ENCODE peak calls at places on chromosomes 5 and 9, in eight cellular contexts. F is kidney epithelial cell; M is heart left ventricle; V is SJSA1; Z is CD8-positive, alpha-beta memory T cell; O is pancreas; Q is OCI-LY7; G is prostate gland. H is an unnamed sample.

GRCh38 chr5:144427871-144428270 is 257.2 kb downstream of the KCTD16 start:
- DNase-seq in F (no peak), M (no peak), V (no peak), Z (no peak), O (no peak), Q (no peak), G (no peak), H (no peak)

GRCh38 chr5:128470663-128471062 is 67.4 kb downstream of the FBN2 start:
- DNase-seq in F (no peak), M (no peak), V (no peak), Z (no peak), O (no peak), Q (no peak), G (no peak), H (no peak)

GRCh38 chr9:107819772-107820171 is 330.2 kb upstream of the KLF4 start:
- DNase-seq in F (no peak), M (no peak), V (no peak), Z (no peak), O (no peak), Q (no peak), G (peak), H (peak)

GRCh38 chr9:137428841-137429545 is 5.8 kb downstream of the NOXA1 start:
- DNase-seq in F (no peak), M (no peak), V (no peak), Z (no peak), O (no peak), Q (no peak), G (no peak), H (peak)

GRCh38 chr9:89440951-89441654 is 56.8 kb downstream of the SEMA4D start:
- DNase-seq in F (no peak), M (no peak), V (no peak), Z (no peak), O (no peak), Q (no peak), G (peak), H (peak)

GRCh38 chr9:120410925-120411501 is 169.0 kb downstream of the CDK5RAP2 start:
- DNase-seq in F (no peak), M (peak), V (no peak), Z (no peak), O (no peak), Q (no peak), G (no peak), H (no peak)

GRCh38 chr9:693460-694390 is 147.8 kb upstream of the DMRT1 start:
- DNase-seq in F (no peak), M (peak), V (peak), Z (no peak), O (no peak), Q (no peak), G (peak), H (no peak)

GRCh38 chr9:69264526-69264925 is 60.5 kb upstream of the ENTREP1 start:
- DNase-seq in F (no peak), M (no peak), V (no peak), Z (no peak), O (no peak), Q (no peak), G (no peak), H (no peak)

GRCh38 chr9:91560301-91560700 is 136.7 kb upstream of the NFIL3 start:
- DNase-seq in F (peak), M (no peak), V (no peak), Z (no peak), O (no peak), Q (no peak), G (no peak), H (no peak)

GRCh38 chr9:101376117-101376866 is 8.5 kb downstream of the BAAT start:
- DNase-seq in F (no peak), M (peak), V (peak), Z (no peak), O (no peak), Q (no peak), G (no peak), H (no peak)

GRCh38 chr5:126995689-126996088 is 34.7 kb downstream of the MARCHF3 start:
- DNase-seq in F (no peak), M (no peak), V (no peak), Z (no peak), O (no peak), Q (no peak), G (no peak), H (no peak)

GRCh38 chr5:176429972-176430371 is 13.6 kb upstream of the CLTB start:
- DNase-seq in F (no peak), M (no peak), V (no peak), Z (no peak), O (no peak), Q (peak), G (no peak), H (no peak)

GRCh38 chr9:77450093-77450475 is 198.0 kb downstream of the GNA14 start:
- DNase-seq in F (no peak), M (no peak), V (no peak), Z (no peak), O (no peak), Q (no peak), G (no peak), H (no peak)

GRCh38 chr5:142821733-142822487 is 51.7 kb downstream of the ARHGAP26 start:
- DNase-seq in F (peak), M (no peak), V (peak), Z (no peak), O (no peak), Q (no peak), G (no peak), H (no peak)

GRCh38 chr5:159878988-159879471 is 37.3 kb upstream of the ADRA1B start:
- DNase-seq in F (no peak), M (peak), V (peak), Z (no peak), O (peak), Q (no peak), G (no peak), H (peak)

GRCh38 chr9:99085949-99086948 is 18.7 kb upstream of the TGFBR1 start:
- DNase-seq in F (no peak), M (peak), V (peak), Z (no peak), O (no peak), Q (no peak), G (no peak), H (no peak)

GRCh38 chr9:20295555-20295954 is 326.7 kb downstream of the MLLT3 start:
- DNase-seq in F (no peak), M (no peak), V (no peak), Z (no peak), O (no peak), Q (no peak), G (no peak), H (no peak)

GRCh38 chr5:66324357-66324756 is 180.3 kb downstream of the SREK1 start:
- DNase-seq in F (no peak), M (peak), V (no peak), Z (no peak), O (peak), Q (no peak), G (no peak), H (peak)

GRCh38 chr5:67809589-67809988 is 406.0 kb upstream of the PIK3R1 start:
- DNase-seq in F (no peak), M (no peak), V (no peak), Z (peak), O (no peak), Q (no peak), G (no peak), H (no peak)

GRCh38 chr5:26259081-26259480 is 779.3 kb downstream of the CDH9 start:
- DNase-seq in F (no peak), M (no peak), V (no peak), Z (no peak), O (no peak), Q (no peak), G (no peak), H (no peak)

GRCh38 chr5:150618188-150618587 is 22.3 kb upstream of the SYNPO start:
- DNase-seq in F (no peak), M (peak), V (no peak), Z (no peak), O (no peak), Q (no peak), G (no peak), H (peak)

GRCh38 chr5:150614651-150615040 is 25.8 kb upstream of the SYNPO start:
- DNase-seq in F (no peak), M (no peak), V (no peak), Z (no peak), O (no peak), Q (no peak), G (no peak), H (no peak)

GRCh38 chr5:150616024-150616470 is 24.4 kb upstream of the SYNPO start:
- DNase-seq in F (no peak), M (peak), V (no peak), Z (no peak), O (peak), Q (no peak), G (no peak), H (peak)

GRCh38 chr5:150615141-150615699 is 25.2 kb upstream of the SYNPO start:
- DNase-seq in F (no peak), M (peak), V (no peak), Z (no peak), O (peak), Q (no peak), G (peak), H (peak)

GRCh38 chr5:150616506-150616905 is 24.0 kb upstream of the SYNPO start:
- DNase-seq in F (no peak), M (no peak), V (no peak), Z (no peak), O (no peak), Q (no peak), G (no peak), H (no peak)
- H3K4me3 ChIP-seq in F (no peak), M (no peak), V (no peak), Z (no peak), O (no peak), Q (no peak), G (no peak), H (no peak)

DNA sequence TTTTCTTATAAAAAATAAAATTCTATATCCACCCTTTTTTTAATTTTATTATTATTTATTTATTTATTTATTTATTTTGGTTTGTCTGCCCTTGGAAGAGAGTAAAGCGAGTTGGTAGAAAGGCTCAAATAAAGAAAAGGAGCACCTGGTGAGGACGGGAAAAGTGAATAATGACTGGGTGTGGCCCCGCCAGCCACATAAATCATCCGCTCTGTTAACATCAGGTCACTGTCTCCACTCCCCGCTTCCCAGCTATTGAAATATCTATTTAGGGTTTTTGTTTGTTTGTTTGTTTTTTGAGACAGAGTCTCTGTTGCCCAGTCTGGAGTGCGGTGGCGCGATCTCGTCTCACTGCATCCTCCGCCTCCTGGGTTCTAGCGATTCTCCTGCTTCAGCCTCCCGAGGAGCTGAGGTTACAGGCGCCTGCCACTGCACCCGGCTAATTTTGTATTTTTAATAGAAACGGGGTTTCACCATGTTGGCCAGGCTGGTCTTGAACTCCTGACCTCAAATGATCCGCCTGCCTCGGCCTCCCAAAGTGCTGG is 844 bp downstream of the POLR3G start:
- DNase-seq in F (no peak), M (no peak), V (no peak), Z (no peak), O (no peak), Q (no peak), G (no peak), H (no peak)
- H3K4me3 ChIP-seq in F (peak), M (no peak), V (no peak), Z (no peak), O (peak), Q (peak), G (no peak), H (peak)

GRCh38 chr5:72519191-72519590 is 12.0 kb upstream of the ZNF366 start:
- DNase-seq in F (no peak), M (no peak), V (no peak), Z (no peak), O (no peak), Q (no peak), G (no peak), H (no peak)

GRCh38 chr5:72522607-72523006 is 15.4 kb upstream of the ZNF366 start:
- DNase-seq in F (no peak), M (no peak), V (no peak), Z (no peak), O (no peak), Q (no peak), G (no peak), H (no peak)

GRCh38 chr5:72516916-72517315 is 9.7 kb upstream of the ZNF366 start:
- DNase-seq in F (no peak), M (no peak), V (no peak), Z (no peak), O (no peak), Q (no peak), G (no peak), H (no peak)

GRCh38 chr5:72515211-72515610 is 8.0 kb upstream of the ZNF366 start:
- DNase-seq in F (no peak), M (no peak), V (no peak), Z (no peak), O (no peak), Q (no peak), G (no peak), H (no peak)

DNA sequence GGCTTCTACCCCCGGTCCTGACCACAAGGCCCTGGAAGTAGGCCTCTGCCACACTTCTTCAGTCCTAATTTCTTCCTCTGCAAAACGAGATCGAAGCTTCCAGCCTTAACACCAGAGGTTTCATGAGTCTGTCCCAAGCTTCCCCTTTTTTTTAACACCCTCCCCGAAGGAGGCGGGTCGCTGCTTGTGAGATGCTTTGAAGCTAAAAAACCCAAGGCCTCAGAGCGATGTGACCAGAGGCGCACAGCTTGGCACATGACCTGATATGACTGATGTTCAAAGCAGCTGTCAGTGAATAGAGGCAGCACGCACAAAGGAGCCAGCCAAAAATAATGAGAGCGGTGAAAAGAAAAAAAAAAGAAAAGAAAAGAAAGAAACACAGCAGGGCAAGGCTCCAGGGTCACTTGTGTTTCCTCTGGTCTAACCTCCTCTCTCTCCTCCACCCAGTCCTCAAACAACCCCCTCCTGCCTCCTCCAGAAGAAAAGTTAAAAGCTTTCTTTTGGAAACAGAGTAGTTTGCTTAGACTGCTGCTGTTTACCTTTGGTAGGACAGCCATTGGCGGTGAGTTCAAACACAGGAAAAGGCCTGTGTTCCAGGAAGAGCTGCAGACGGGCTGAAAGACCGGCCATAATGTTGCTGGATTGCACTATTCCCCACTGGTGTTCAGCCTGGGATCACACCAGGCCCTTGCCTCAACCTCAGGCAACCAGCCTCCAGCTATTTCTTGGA is 10.9 kb upstream of the ZNF366 start:
- DNase-seq in F (no peak), M (peak), V (no peak), Z (no peak), O (no peak), Q (no peak), G (no peak), H (peak)
- H3K4me3 ChIP-seq in F (no peak), M (no peak), V (no peak), Z (no peak), O (no peak), Q (no peak), G (no peak), H (no peak)

DNA sequence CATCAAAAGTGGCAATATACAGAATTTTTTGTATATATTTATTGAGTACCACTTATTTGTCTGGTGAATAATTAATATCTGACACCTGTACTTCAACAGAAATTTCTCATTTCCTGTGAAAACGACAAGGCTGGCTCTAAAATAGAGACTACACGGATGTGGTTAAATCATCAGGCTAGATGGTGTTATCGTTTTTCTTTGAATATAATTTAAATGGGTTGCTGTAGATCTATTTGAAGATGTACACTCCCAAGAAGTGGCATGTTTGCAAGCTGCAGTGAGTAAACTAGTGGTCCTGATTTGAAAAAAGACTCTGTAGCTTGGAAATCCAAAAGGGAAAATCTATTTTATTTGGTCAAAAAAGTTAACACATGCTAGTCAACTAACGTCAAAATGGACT is 13.9 kb downstream of the ST8SIA4 start:
- DNase-seq in F (no peak), M (no peak), V (no peak), Z (peak), O (no peak), Q (peak), G (no peak), H (no peak)
- H3K4me3 ChIP-seq in F (no peak), M (peak), V (no peak), Z (no peak), O (no peak), Q (peak), G (no peak), H (no peak)

DNA sequence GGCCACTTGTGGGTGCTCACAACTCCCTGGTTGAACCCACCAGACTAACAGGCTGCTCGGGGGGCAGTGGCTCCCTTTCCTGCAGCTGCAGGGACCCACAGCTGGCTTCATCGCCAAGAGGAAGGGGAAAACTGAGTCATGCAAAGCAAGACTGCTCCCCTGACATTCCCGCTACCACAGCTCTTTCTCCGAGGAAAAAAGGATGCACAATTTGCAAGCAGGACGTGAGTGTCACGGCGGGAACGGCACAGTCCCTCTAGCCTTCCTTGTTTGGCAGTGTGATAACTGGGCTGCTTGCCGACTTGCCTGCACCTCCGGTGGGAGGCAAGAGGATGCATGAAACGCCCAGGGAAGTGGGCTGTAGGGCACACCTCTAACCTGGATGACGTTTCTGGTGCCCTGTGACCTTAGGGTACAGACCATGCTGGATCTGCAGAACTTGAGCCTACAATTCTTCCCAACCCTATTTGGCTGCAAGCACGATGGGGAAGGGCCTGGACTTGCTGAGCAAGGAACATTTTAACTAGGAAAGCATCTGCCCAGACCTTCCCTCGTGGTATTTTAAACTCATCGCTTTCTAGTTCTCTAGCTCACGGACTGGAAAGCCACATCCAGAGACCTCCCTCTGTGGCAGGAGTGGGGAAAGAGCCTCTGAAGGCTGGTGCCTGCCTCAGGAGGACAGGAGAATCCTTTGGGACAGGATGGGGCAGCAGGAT is 7.8 kb downstream of the SH3PXD2B start:
- DNase-seq in F (no peak), M (no peak), V (no peak), Z (no peak), O (no peak), Q (no peak), G (no peak), H (no peak)
- H3K4me3 ChIP-seq in F (no peak), M (no peak), V (no peak), Z (no peak), O (no peak), Q (no peak), G (no peak), H (no peak)

DNA sequence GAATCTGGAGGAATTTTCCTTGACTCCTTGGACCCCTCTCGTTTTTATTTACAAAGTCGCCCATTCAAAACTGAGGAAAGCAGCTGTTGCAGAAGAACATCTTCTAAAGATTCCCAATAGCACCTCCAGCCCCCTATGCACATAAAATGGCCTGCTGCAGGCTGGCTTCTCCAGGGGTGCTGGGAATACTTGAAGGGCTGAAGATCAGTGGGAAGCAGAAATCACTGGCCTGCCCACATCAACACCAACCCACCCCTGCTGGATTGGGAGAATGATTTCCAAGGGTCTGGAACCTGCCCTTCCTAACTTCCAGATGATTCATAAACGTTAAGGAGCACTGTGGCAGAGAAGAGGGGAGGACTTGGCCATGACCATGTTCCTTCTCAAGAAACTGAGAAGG is 3.0 kb upstream of the FOXE1 start:
- DNase-seq in F (no peak), M (no peak), V (no peak), Z (no peak), O (no peak), Q (no peak), G (no peak), H (no peak)
- H3K4me3 ChIP-seq in F (no peak), M (no peak), V (no peak), Z (no peak), O (no peak), Q (no peak), G (no peak), H (no peak)